ENCODE peak calls at places on chromosome 3, in four cellular contexts. O is Caki2; J is WTC11; P is activated T-helper 1 cell treated with anti-CD3 and anti-CD28 coated beads, Interleukin-2, amount 50 U/mL, for 16 hours. T is an unnamed sample.

GRCh38 chr3:133944181-133944580 is 48.5 kb upstream of the RAB6B start:
- DNase-seq in O (peak), J (no peak), P (no peak), T (no peak)

GRCh38 chr3:126131881-126132750 is 48.2 kb upstream of the SLC41A3 start:
- DNase-seq in O (no peak), J (peak), P (no peak), T (peak)

GRCh38 chr3:134366928-134367352 is 7.3 kb downstream of the AMOTL2 start:
- DNase-seq in O (no peak), J (no peak), P (no peak), T (no peak)

GRCh38 chr3:180466401-180467005 is 135.5 kb upstream of the TTC14 start:
- DNase-seq in O (no peak), J (no peak), P (no peak), T (no peak)

GRCh38 chr3:46298871-46299607 is 54.9 kb upstream of the CCR2 start:
- DNase-seq in O (no peak), J (no peak), P (no peak), T (no peak)

GRCh38 chr3:151404316-151404715 is 19.8 kb upstream of the P2RY12 start:
- DNase-seq in O (peak), J (no peak), P (no peak), T (no peak)

GRCh38 chr3:40120067-40120692 is 189.3 kb upstream of the EIF1B start:
- DNase-seq in O (peak), J (no peak), P (no peak), T (no peak)

GRCh38 chr3:11903047-11903446 is 56.4 kb upstream of the TAMM41 start:
- DNase-seq in O (no peak), J (no peak), P (no peak), T (no peak)

GRCh38 chr3:21446027-21446426 is 305.0 kb downstream of the ZNF385D start:
- DNase-seq in O (no peak), J (no peak), P (no peak), T (no peak)

GRCh38 chr3:49029563-49029884 is 326 bp upstream of the IMPDH2 start:
- DNase-seq in O (no peak), J (no peak), P (no peak), T (no peak)

GRCh38 chr3:197697355-197697754 is 39.3 kb downstream of the RUBCN start:
- DNase-seq in O (no peak), J (no peak), P (no peak), T (no peak)

GRCh38 chr3:129610276-129610675 is 3.8 kb upstream of the PLXND1 start:
- DNase-seq in O (no peak), J (no peak), P (no peak), T (no peak)

GRCh38 chr3:156525808-156526207 is 29.1 kb downstream of the SSR3 start:
- DNase-seq in O (no peak), J (no peak), P (no peak), T (no peak)

GRCh38 chr3:184155644-184156521 is 706 bp downstream of the DVL3 start:
- DNase-seq in O (peak), J (peak), P (no peak), T (no peak)

GRCh38 chr3:68751883-68752282 is 180.5 kb downstream of the TAFA4 start:
- DNase-seq in O (no peak), J (no peak), P (no peak), T (no peak)

GRCh38 chr3:24608701-24609387 is 114.2 kb upstream of the THRB start:
- DNase-seq in O (no peak), J (no peak), P (no peak), T (no peak)

GRCh38 chr3:175940881-175941280 is 1081.7 kb downstream of the NAALADL2 start:
- DNase-seq in O (peak), J (peak), P (no peak), T (no peak)

GRCh38 chr3:60588806-60589205 is 662.4 kb downstream of the FHIT start:
- DNase-seq in O (peak), J (no peak), P (no peak), T (no peak)

GRCh38 chr3:188520466-188520865 is 366.5 kb downstream of the LPP start:
- DNase-seq in O (no peak), J (no peak), P (no peak), T (no peak)

GRCh38 chr3:127682576-127682975 is 9.8 kb downstream of the ABTB1 start:
- DNase-seq in O (no peak), J (peak), P (no peak), T (peak)

GRCh38 chr3:119292666-119293065 is 1.5 kb upstream of the ARHGAP31 start:
- DNase-seq in O (no peak), J (no peak), P (no peak), T (no peak)

GRCh38 chr3:185115371-185115770 is 37.5 kb downstream of the C3orf70 start:
- DNase-seq in O (no peak), J (no peak), P (no peak), T (no peak)

GRCh38 chr3:93924491-93924890 is 49.2 kb downstream of the PROS1 start:
- DNase-seq in O (no peak), J (no peak), P (no peak), T (no peak)

GRCh38 chr3:38141952-38142273 is 3.5 kb downstream of the MYD88 start:
- DNase-seq in O (no peak), J (no peak), P (no peak), T (no peak)

GRCh38 chr3:152333928-152334327 is 65.2 kb downstream of the MBNL1 start:
- DNase-seq in O (no peak), J (no peak), P (no peak), T (no peak)

GRCh38 chr3:147737411-147737810 is 328.2 kb downstream of the ZIC1 start:
- DNase-seq in O (no peak), J (no peak), P (no peak), T (no peak)

GRCh38 chr3:168248383-168249047 is 152.8 kb upstream of the GOLIM4 start:
- DNase-seq in O (peak), J (peak), P (no peak), T (no peak)

GRCh38 chr3:119098620-119099222 is 47.2 kb upstream of the TEX55 start:
- DNase-seq in O (peak), J (no peak), P (no peak), T (no peak)

GRCh38 chr3:118628704-118629341 is 405.8 kb downstream of the IGSF11 start:
- DNase-seq in O (peak), J (peak), P (no peak), T (no peak)

GRCh38 chr3:93906245-93906644 is 67.5 kb downstream of the PROS1 start:
- DNase-seq in O (no peak), J (no peak), P (no peak), T (no peak)

GRCh38 chr3:112785321-112786001 is 61.2 kb downstream of the CD200R1L start:
- DNase-seq in O (no peak), J (no peak), P (no peak), T (no peak)

GRCh38 chr3:85270488-85270887 is 311.7 kb downstream of the CADM2 start:
- DNase-seq in O (no peak), J (no peak), P (no peak), T (no peak)

GRCh38 chr3:98596902-98597500 is 3.6 kb upstream of the CPOX start:
- DNase-seq in O (no peak), J (no peak), P (no peak), T (no peak)

GRCh38 chr3:127738192-127738840 is 65.6 kb downstream of the ABTB1 start:
- DNase-seq in O (peak), J (no peak), P (no peak), T (no peak)

GRCh38 chr3:100023595-100023994 is 90.7 kb downstream of the FILIP1L start:
- DNase-seq in O (no peak), J (no peak), P (no peak), T (no peak)

GRCh38 chr3:123053107-123053506 is 13.7 kb upstream of the PDIA5 start:
- DNase-seq in O (no peak), J (no peak), P (no peak), T (no peak)

GRCh38 chr3:142029791-142030190 is 119.6 kb downstream of the TFDP2 start:
- DNase-seq in O (no peak), J (no peak), P (no peak), T (no peak)

GRCh38 chr3:41221278-41221677 is 22.0 kb downstream of the CTNNB1 start:
- DNase-seq in O (no peak), J (no peak), P (no peak), T (no peak)